ENCODE peak calls at places on chromosome 13, in eight cellular contexts. N is CD4-positive, alpha-beta T cell; U is AG04450; C is cardiac fibroblast; T is fibroblast of pulmonary artery; K is WERI-Rb-1; P is left lung; R is heart left ventricle. B is an unnamed sample.

GRCh38 chr13:79307866-79308298 is 98.2 kb downstream of the RBM26 start:
- DNase-seq in N (no peak), U (peak), C (peak), T (peak), K (no peak), P (no peak), R (no peak), B (no peak)

GRCh38 chr13:37403776-37404497 is 194.6 kb downstream of the POSTN start:
- DNase-seq in N (no peak), U (peak), C (peak), T (peak), K (no peak), P (no peak), R (no peak), B (no peak)

GRCh38 chr13:67515895-67516294 is 285.8 kb upstream of the PCDH9 start:
- DNase-seq in N (no peak), U (peak), C (peak), T (peak), K (no peak), P (no peak), R (no peak), B (no peak)

GRCh38 chr13:39259371-39259770 is 221.1 kb downstream of the NHLRC3 start:
- DNase-seq in N (no peak), U (no peak), C (no peak), T (no peak), K (no peak), P (no peak), R (no peak), B (no peak)

GRCh38 chr13:48400820-48401219 is 12.1 kb downstream of the LPAR6 start:
- DNase-seq in N (no peak), U (no peak), C (peak), T (peak), K (no peak), P (no peak), R (no peak), B (no peak)

GRCh38 chr13:77838271-77838670 is 80.4 kb downstream of the EDNRB start:
- DNase-seq in N (no peak), U (no peak), C (no peak), T (no peak), K (no peak), P (no peak), R (no peak), B (no peak)

GRCh38 chr13:24033527-24034302 is 126.8 kb upstream of the SPATA13 start:
- DNase-seq in N (no peak), U (peak), C (peak), T (peak), K (no peak), P (no peak), R (no peak), B (no peak)

GRCh38 chr13:35874704-35875103 is 256.5 kb downstream of the DCLK1 start:
- DNase-seq in N (no peak), U (no peak), C (no peak), T (no peak), K (no peak), P (no peak), R (peak), B (no peak)

GRCh38 chr13:48201044-48201443 is 32.0 kb upstream of the ITM2B start:
- DNase-seq in N (no peak), U (no peak), C (no peak), T (no peak), K (no peak), P (no peak), R (no peak), B (no peak)

GRCh38 chr13:114161644-114162532 is 17.2 kb upstream of the CFAP97D2 start:
- DNase-seq in N (peak), U (no peak), C (peak), T (peak), K (no peak), P (peak), R (peak), B (no peak)

GRCh38 chr13:23161176-23161825 is 19.5 kb upstream of the SGCG start:
- DNase-seq in N (no peak), U (no peak), C (no peak), T (no peak), K (no peak), P (no peak), R (no peak), B (no peak)

GRCh38 chr13:49791753-49792549 is 531 bp downstream of the KPNA3 start:
- DNase-seq in N (peak), U (no peak), C (peak), T (peak), K (peak), P (peak), R (peak), B (peak)

GRCh38 chr13:75760182-75760981 is 124.3 kb downstream of the LMO7 start:
- DNase-seq in N (no peak), U (no peak), C (peak), T (no peak), K (no peak), P (peak), R (peak), B (no peak)

DNA sequence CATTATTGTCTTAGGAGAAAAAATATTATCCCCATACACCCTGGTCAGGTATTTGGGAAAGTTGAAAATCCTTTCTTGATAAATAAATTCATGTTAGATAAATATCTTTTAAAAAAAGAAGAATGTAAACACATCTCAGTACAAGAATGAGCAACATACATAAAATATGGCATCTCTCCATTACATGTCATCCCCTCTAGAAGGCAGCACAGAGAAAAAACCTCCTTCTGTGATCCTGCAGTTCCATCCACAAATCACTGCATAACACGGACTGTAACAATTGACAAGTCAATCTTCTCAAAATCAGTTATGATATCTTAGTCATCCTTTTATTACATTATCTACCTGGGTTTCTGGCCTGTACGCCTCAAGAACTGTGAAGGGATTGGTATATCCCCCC is 683.9 kb upstream of the KLHL1 start:
- DNase-seq in N (no peak), U (no peak), C (no peak), T (no peak), K (no peak), P (no peak), R (no peak), B (no peak)
- TF ChIP-seq CTCF in N (no peak), U (no peak), C (no peak), T (no peak), K (no peak), P (no peak), R (no peak), B (peak)

DNA sequence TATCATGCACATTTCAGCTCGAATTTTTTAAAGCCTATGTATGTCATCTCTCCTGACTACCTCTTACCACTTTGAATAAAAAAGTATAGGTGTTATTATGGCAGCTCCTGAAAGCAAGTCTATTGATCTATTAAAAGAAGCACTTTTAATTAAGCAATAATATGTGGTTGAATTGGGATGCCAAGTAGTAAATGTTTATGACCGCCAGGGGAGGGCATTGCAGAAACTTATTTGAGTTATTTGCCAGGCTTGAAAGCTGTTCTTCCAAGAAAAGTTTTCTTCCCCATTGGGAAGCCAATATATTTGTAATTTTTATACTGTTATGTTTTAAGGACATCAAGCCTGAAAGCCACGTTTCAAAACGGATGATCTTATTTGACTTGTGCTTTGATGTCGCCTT is 88.1 kb upstream of the SOX21 start:
- DNase-seq in N (no peak), U (no peak), C (no peak), T (no peak), K (no peak), P (no peak), R (no peak), B (no peak)
- TF ChIP-seq CTCF in N (no peak), U (peak), C (no peak), T (no peak), K (no peak), P (no peak), R (no peak), B (no peak)

DNA sequence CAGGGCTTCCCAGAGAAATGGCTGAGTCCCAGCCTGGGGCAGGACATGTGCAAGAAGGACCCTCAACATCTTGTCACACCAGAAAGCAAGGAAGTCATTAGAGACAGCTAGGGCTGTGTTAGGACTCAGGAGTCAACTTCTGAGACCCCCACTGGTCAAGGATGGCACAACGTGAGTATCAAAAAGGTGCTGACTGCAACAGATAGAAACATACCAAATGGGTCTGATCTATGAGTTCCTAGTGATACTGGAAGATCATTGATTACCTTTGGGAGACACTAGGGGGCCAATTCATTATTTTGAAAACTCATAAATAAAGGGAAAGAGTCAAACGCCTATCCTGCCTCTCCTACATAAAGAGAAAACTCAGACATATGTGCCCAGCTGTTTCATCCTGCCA is 73.5 kb upstream of the GJB6 start:
- DNase-seq in N (no peak), U (no peak), C (no peak), T (no peak), K (no peak), P (no peak), R (no peak), B (no peak)
- TF ChIP-seq CTCF in N (no peak), U (no peak), C (no peak), T (no peak), K (no peak), P (no peak), R (no peak), B (no peak)

GRCh38 chr13:20822406-20822805 is 48.6 kb upstream of the EEF1AKMT1 start:
- DNase-seq in N (no peak), U (no peak), C (no peak), T (no peak), K (no peak), P (no peak), R (no peak), B (no peak)

GRCh38 chr13:20826301-20826700 is 52.5 kb upstream of the EEF1AKMT1 start:
- DNase-seq in N (no peak), U (no peak), C (no peak), T (no peak), K (no peak), P (no peak), R (no peak), B (no peak)

GRCh38 chr13:20824762-20825161 is 51.0 kb upstream of the EEF1AKMT1 start:
- DNase-seq in N (no peak), U (no peak), C (no peak), T (no peak), K (no peak), P (no peak), R (no peak), B (no peak)

GRCh38 chr13:20825476-20825875 is 51.7 kb upstream of the EEF1AKMT1 start:
- DNase-seq in N (no peak), U (no peak), C (peak), T (peak), K (no peak), P (no peak), R (no peak), B (no peak)

GRCh38 chr13:20823071-20823470 is 49.3 kb upstream of the EEF1AKMT1 start:
- DNase-seq in N (no peak), U (no peak), C (no peak), T (no peak), K (no peak), P (no peak), R (no peak), B (no peak)
- TF ChIP-seq CTCF in N (no peak), U (no peak), C (no peak), T (no peak), K (no peak), P (no peak), R (no peak), B (no peak)

GRCh38 chr13:41411536-41411935 is 45.8 kb upstream of the RGCC start:
- DNase-seq in N (peak), U (peak), C (peak), T (peak), K (peak), P (no peak), R (no peak), B (peak)
- TF ChIP-seq CTCF in N (peak), U (peak), C (peak), T (peak), K (peak), P (peak), R (peak), B (no peak)

B was measured in endothelial cell.